ENCODE peak calls at places on chromosomes 2 and 18, in seven cellular contexts. E is GM12864, L is HCT116, C is fibroblast of the aortic adventitia, W is Caco-2, U is A549, O is heart left ventricle. T is an unnamed sample.

GRCh38 chr18:7002107-7002506 is 115.5 kb downstream of the LAMA1 start:
- DNase-seq in E (no peak), L (no peak), C (no peak), W (no peak), U (no peak), O (no peak), T (no peak)

GRCh38 chr2:178874529-178875240 is 67.5 kb upstream of the TTN start:
- DNase-seq in E (no peak), L (no peak), C (peak), W (no peak), U (no peak), O (no peak), T (no peak)

GRCh38 chr2:42047488-42048317 is at the start of gene PKDCC:
- DNase-seq in E (no peak), L (no peak), C (peak), W (peak), U (peak), O (peak), T (peak)

GRCh38 chr2:29480423-29480822 is 365.2 kb downstream of the CLIP4 start:
- DNase-seq in E (no peak), L (no peak), C (no peak), W (no peak), U (no peak), O (no peak), T (no peak)

GRCh38 chr2:202588647-202589581 is 45.9 kb upstream of the FAM117B start:
- DNase-seq in E (peak), L (peak), C (peak), W (peak), U (peak), O (peak), T (peak)

GRCh38 chr2:236972491-236973379 is 113.0 kb upstream of the COPS8 start:
- DNase-seq in E (no peak), L (no peak), C (peak), W (peak), U (peak), O (no peak), T (peak)

GRCh38 chr2:152815634-152816257 is 97.3 kb downstream of the ARL6IP6 start:
- DNase-seq in E (no peak), L (no peak), C (no peak), W (no peak), U (no peak), O (no peak), T (no peak)

GRCh38 chr2:70835643-70836042 is at the start of gene CD207:
- DNase-seq in E (no peak), L (no peak), C (no peak), W (no peak), U (no peak), O (no peak), T (no peak)

GRCh38 chr2:129767346-129767745 is 212.1 kb upstream of the RAB6C start:
- DNase-seq in E (no peak), L (no peak), C (no peak), W (no peak), U (no peak), O (no peak), T (no peak)

GRCh38 chr2:168157926-168158325 is 89.5 kb downstream of the STK39 start:
- DNase-seq in E (no peak), L (no peak), C (no peak), W (no peak), U (no peak), O (no peak), T (no peak)

GRCh38 chr2:9356336-9356735 is 67.0 kb downstream of the ITGB1BP1 start:
- DNase-seq in E (no peak), L (no peak), C (no peak), W (no peak), U (no peak), O (no peak), T (no peak)

GRCh38 chr2:66305714-66306113 is 129.2 kb upstream of the MEIS1 start:
- DNase-seq in E (no peak), L (no peak), C (peak), W (no peak), U (no peak), O (peak), T (peak)

GRCh38 chr2:120716641-120717585 is 18.8 kb upstream of the GLI2 start:
- DNase-seq in E (no peak), L (no peak), C (no peak), W (peak), U (no peak), O (no peak), T (no peak)

GRCh38 chr2:234823877-234824376 is 127.9 kb upstream of the SH3BP4 start:
- DNase-seq in E (no peak), L (no peak), C (peak), W (peak), U (peak), O (peak), T (peak)

GRCh38 chr18:71431171-71431570 is 1113.0 kb downstream of the CBLN2 start:
- DNase-seq in E (no peak), L (no peak), C (no peak), W (no peak), U (no peak), O (no peak), T (no peak)

GRCh38 chr2:95054016-95054415 is 28.5 kb downstream of the MAL start:
- DNase-seq in E (no peak), L (no peak), C (no peak), W (no peak), U (no peak), O (no peak), T (no peak)

GRCh38 chr2:85053802-85054201 is 79.4 kb upstream of the TCF7L1 start:
- DNase-seq in E (no peak), L (peak), C (peak), W (peak), U (peak), O (no peak), T (no peak)

GRCh38 chr2:103161456-103162289 is 399.8 kb downstream of the TMEM182 start:
- DNase-seq in E (peak), L (peak), C (peak), W (no peak), U (peak), O (no peak), T (no peak)

GRCh38 chr2:241323777-241324176 is 8.1 kb downstream of the SEPTIN2 start:
- DNase-seq in E (no peak), L (no peak), C (no peak), W (no peak), U (no peak), O (no peak), T (no peak)

GRCh38 chr2:219230201-219230540 is 565 bp downstream of the ANKZF1 start:
- DNase-seq in E (no peak), L (no peak), C (no peak), W (no peak), U (no peak), O (no peak), T (peak)

GRCh38 chr2:28598484-28598883 is 102.6 kb downstream of the PLB1 start:
- DNase-seq in E (no peak), L (no peak), C (no peak), W (no peak), U (no peak), O (no peak), T (no peak)

GRCh38 chr2:10038123-10038522 is 5.2 kb upstream of the KLF11 start:
- DNase-seq in E (no peak), L (no peak), C (no peak), W (no peak), U (no peak), O (no peak), T (no peak)

GRCh38 chr2:219289537-219290361 is 10.6 kb downstream of the DNAJB2 start:
- DNase-seq in E (no peak), L (no peak), C (peak), W (no peak), U (no peak), O (peak), T (peak)

GRCh38 chr2:216535454-216535995 is 36.9 kb downstream of the RPL37A start:
- DNase-seq in E (no peak), L (no peak), C (peak), W (no peak), U (peak), O (peak), T (peak)

GRCh38 chr2:131154071-131154531 is 49.0 kb downstream of the PLEKHB2 start:
- DNase-seq in E (peak), L (peak), C (peak), W (peak), U (peak), O (no peak), T (peak)

GRCh38 chr2:120075545-120075944 is 62.7 kb downstream of the EPB41L5 start:
- DNase-seq in E (no peak), L (no peak), C (no peak), W (no peak), U (no peak), O (no peak), T (no peak)

GRCh38 chr2:152647417-152648010 is 69.7 kb downstream of the PRPF40A start:
- DNase-seq in E (no peak), L (no peak), C (peak), W (no peak), U (no peak), O (peak), T (peak)

GRCh38 chr2:223314831-223315230 is 262.8 kb downstream of the KCNE4 start:
- DNase-seq in E (no peak), L (no peak), C (no peak), W (no peak), U (no peak), O (no peak), T (no peak)

GRCh38 chr18:13455960-13456471 is 237.5 kb downstream of the LDLRAD4 start:
- DNase-seq in E (no peak), L (no peak), C (no peak), W (no peak), U (no peak), O (no peak), T (no peak)

GRCh38 chr2:106193491-106193976 is 567 bp downstream of the UXS1 start:
- DNase-seq in E (no peak), L (no peak), C (no peak), W (no peak), U (no peak), O (peak), T (peak)

GRCh38 chr2:127631997-127632581 is 13.9 kb upstream of the GPR17 start:
- DNase-seq in E (no peak), L (no peak), C (no peak), W (no peak), U (no peak), O (peak), T (no peak)

GRCh38 chr18:24075731-24076130 is 61.2 kb downstream of the TTC39C start:
- DNase-seq in E (no peak), L (peak), C (no peak), W (no peak), U (no peak), O (no peak), T (no peak)

GRCh38 chr2:162308747-162309503 is 9.6 kb downstream of the IFIH1 start:
- DNase-seq in E (no peak), L (no peak), C (no peak), W (no peak), U (no peak), O (no peak), T (no peak)

GRCh38 chr2:31888550-31888949 is 122.3 kb downstream of the MEMO1 start:
- DNase-seq in E (no peak), L (no peak), C (peak), W (no peak), U (no peak), O (no peak), T (no peak)

GRCh38 chr2:47403829-47404228 is 873 bp downstream of the MSH2 start:
- DNase-seq in E (no peak), L (no peak), C (no peak), W (no peak), U (peak), O (no peak), T (peak)

GRCh38 chr2:163698857-163699256 is 37.0 kb downstream of the FIGN start:
- DNase-seq in E (no peak), L (no peak), C (no peak), W (no peak), U (no peak), O (no peak), T (no peak)

GRCh38 chr2:101775636-101776035 is 78.1 kb downstream of the MAP4K4 start:
- DNase-seq in E (no peak), L (no peak), C (no peak), W (no peak), U (no peak), O (no peak), T (no peak)

GRCh38 chr2:101775092-101775491 is 77.6 kb downstream of the MAP4K4 start:
- DNase-seq in E (no peak), L (no peak), C (no peak), W (no peak), U (no peak), O (no peak), T (no peak)

GRCh38 chr2:101778102-101778501 is 80.6 kb downstream of the MAP4K4 start:
- DNase-seq in E (no peak), L (no peak), C (no peak), W (no peak), U (no peak), O (no peak), T (no peak)

GRCh38 chr2:101777337-101777736 is 79.8 kb downstream of the MAP4K4 start:
- DNase-seq in E (no peak), L (no peak), C (no peak), W (no peak), U (no peak), O (no peak), T (no peak)

GRCh38 chr2:101776172-101777043 is 78.9 kb downstream of the MAP4K4 start:
- DNase-seq in E (no peak), L (no peak), C (peak), W (no peak), U (peak), O (no peak), T (no peak)
- TF ChIP-seq CTCF in E (no peak), L (no peak), C (peak), W (peak), U (no peak), O (no peak), T (no peak)

DNA sequence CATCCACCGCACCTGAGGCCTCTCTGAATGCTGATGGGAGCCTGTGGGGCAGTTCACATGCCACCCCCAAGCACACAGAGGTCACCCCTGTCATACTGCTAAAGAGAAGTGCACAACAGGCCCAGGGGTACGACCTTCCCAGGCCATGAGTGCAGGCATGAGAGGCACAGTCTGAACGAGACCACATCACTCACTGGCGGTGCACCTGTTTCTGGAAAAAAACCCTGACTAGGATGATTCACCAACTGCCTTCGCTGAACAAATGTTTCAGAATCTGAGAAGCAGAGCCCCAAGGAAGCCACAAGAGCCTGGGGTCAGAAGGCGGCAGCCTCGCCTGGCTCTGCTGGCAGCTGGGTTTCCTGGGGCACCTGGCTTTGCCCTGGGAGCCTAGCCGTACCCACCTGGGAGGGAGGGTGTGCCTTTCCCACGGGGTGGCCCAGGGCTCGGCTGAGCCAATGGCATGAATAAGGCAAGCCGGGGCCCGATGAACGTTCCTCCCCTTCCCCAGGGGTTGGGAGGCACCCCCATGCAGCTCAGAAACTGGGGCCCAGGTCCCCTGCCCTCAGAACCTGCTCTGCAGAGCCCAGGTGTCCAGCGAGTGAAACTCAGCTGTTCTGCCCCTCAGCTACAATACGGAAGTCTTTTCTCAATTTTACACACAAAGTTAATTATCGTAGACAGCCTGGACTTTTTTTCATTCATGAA is 73.8 kb downstream of the HDAC4 start:
- DNase-seq in E (no peak), L (no peak), C (no peak), W (no peak), U (no peak), O (peak), T (no peak)
- H3K4me3 ChIP-seq in E (no peak), L (no peak), C (no peak), W (no peak), U (no peak), O (no peak), T (no peak)

GRCh38 chr2:39701137-39701536 is 35.4 kb downstream of the TMEM178A start:
- DNase-seq in E (no peak), L (no peak), C (no peak), W (no peak), U (no peak), O (no peak), T (no peak)

GRCh38 chr2:39697480-39697879 is 31.8 kb downstream of the TMEM178A start:
- DNase-seq in E (no peak), L (no peak), C (no peak), W (no peak), U (no peak), O (no peak), T (no peak)

GRCh38 chr2:39693275-39693674 is 27.6 kb downstream of the TMEM178A start:
- DNase-seq in E (no peak), L (no peak), C (no peak), W (no peak), U (no peak), O (no peak), T (no peak)

GRCh38 chr2:39696072-39696471 is 30.4 kb downstream of the TMEM178A start:
- DNase-seq in E (no peak), L (no peak), C (peak), W (no peak), U (peak), O (no peak), T (peak)

GRCh38 chr2:39696838-39697237 is 31.1 kb downstream of the TMEM178A start:
- DNase-seq in E (no peak), L (no peak), C (peak), W (no peak), U (peak), O (no peak), T (peak)
- TF ChIP-seq CTCF in E (no peak), L (peak), C (peak), W (no peak), U (peak), O (peak), T (no peak)

GRCh38 chr2:181684454-181685149 is 4.3 kb upstream of the NEUROD1 start:
- DNase-seq in E (no peak), L (no peak), C (no peak), W (no peak), U (no peak), O (no peak), T (no peak)
- H3K4me3 ChIP-seq in E (no peak), L (no peak), C (no peak), W (no peak), U (no peak), O (peak), T (no peak)

T was measured in foreskin fibroblast.